ENCODE peak calls at places on chromosomes 2 and 18, in five cellular contexts. One of them, this sample, is unnamed.

GRCh38 chr2:131418625-131419024 is 54.7 kb upstream of the RAB6D start:
- DNase-seq in psoas muscle: no peak
- DNase-seq in nephron progenitor cell: no peak
- DNase-seq in choroid plexus epithelial cell: no peak
- DNase-seq in right atrium auricular region: no peak
- DNase-seq in this sample: no peak

GRCh38 chr2:162092656-162093556 is 18.9 kb upstream of the DPP4 start:
- DNase-seq in psoas muscle: peak; percentile 76
- DNase-seq in nephron progenitor cell: no peak
- DNase-seq in choroid plexus epithelial cell: peak; percentile 96
- DNase-seq in right atrium auricular region: peak; percentile 75
- DNase-seq in this sample: no peak

GRCh38 chr2:45681675-45682074 is 30.2 kb downstream of the PRKCE start:
- DNase-seq in psoas muscle: peak; percentile 48
- DNase-seq in nephron progenitor cell: no peak
- DNase-seq in choroid plexus epithelial cell: peak; percentile 80
- DNase-seq in right atrium auricular region: no peak
- DNase-seq in this sample: no peak

GRCh38 chr2:146496248-146496647 is 1348.6 kb upstream of the ACVR2A start:
- DNase-seq in psoas muscle: no peak
- DNase-seq in nephron progenitor cell: no peak
- DNase-seq in choroid plexus epithelial cell: no peak
- DNase-seq in right atrium auricular region: no peak
- DNase-seq in this sample: no peak

GRCh38 chr2:205369813-205370212 is 312.5 kb upstream of the NRP2 start:
- DNase-seq in psoas muscle: no peak
- DNase-seq in nephron progenitor cell: no peak
- DNase-seq in choroid plexus epithelial cell: no peak
- DNase-seq in right atrium auricular region: no peak
- DNase-seq in this sample: no peak

GRCh38 chr2:40479995-40480525 is 28.2 kb upstream of the SLC8A1 start:
- DNase-seq in psoas muscle: no peak
- DNase-seq in nephron progenitor cell: no peak
- DNase-seq in choroid plexus epithelial cell: no peak
- DNase-seq in right atrium auricular region: no peak
- DNase-seq in this sample: no peak

GRCh38 chr2:160484859-160485520 is 8.6 kb downstream of the RBMS1 start:
- DNase-seq in psoas muscle: no peak
- DNase-seq in nephron progenitor cell: no peak
- DNase-seq in choroid plexus epithelial cell: no peak
- DNase-seq in right atrium auricular region: no peak
- DNase-seq in this sample: no peak

GRCh38 chr2:108305901-108306300 is 17.2 kb downstream of the SULT1C2 start:
- DNase-seq in psoas muscle: no peak
- DNase-seq in nephron progenitor cell: no peak
- DNase-seq in choroid plexus epithelial cell: peak; percentile 32
- DNase-seq in right atrium auricular region: no peak
- DNase-seq in this sample: no peak

GRCh38 chr18:46253498-46253897 is 149.3 kb downstream of the HAUS1 start:
- DNase-seq in psoas muscle: peak; percentile 25
- DNase-seq in nephron progenitor cell: no peak
- DNase-seq in choroid plexus epithelial cell: peak; percentile 62
- DNase-seq in right atrium auricular region: no peak
- DNase-seq in this sample: no peak

GRCh38 chr2:135984199-135985017 is 1.0 kb downstream of the DARS1 start:
- DNase-seq in psoas muscle: no peak
- DNase-seq in nephron progenitor cell: no peak
- DNase-seq in choroid plexus epithelial cell: no peak
- DNase-seq in right atrium auricular region: no peak
- DNase-seq in this sample: no peak

GRCh38 chr18:45967007-45967706 is at the start of gene EPG5:
- DNase-seq in psoas muscle: peak; percentile 95
- DNase-seq in nephron progenitor cell: peak; percentile 94
- DNase-seq in choroid plexus epithelial cell: peak; percentile 97
- DNase-seq in right atrium auricular region: peak; percentile 97
- DNase-seq in this sample: peak; percentile 63

GRCh38 chr2:46252891-46253659 is 44.1 kb upstream of the EPAS1 start:
- DNase-seq in psoas muscle: no peak
- DNase-seq in nephron progenitor cell: no peak
- DNase-seq in choroid plexus epithelial cell: no peak
- DNase-seq in right atrium auricular region: no peak
- DNase-seq in this sample: no peak

GRCh38 chr2:15825276-15826060 is 114.9 kb upstream of the MYCN start:
- DNase-seq in psoas muscle: no peak
- DNase-seq in nephron progenitor cell: no peak
- DNase-seq in choroid plexus epithelial cell: no peak
- DNase-seq in right atrium auricular region: no peak
- DNase-seq in this sample: no peak

GRCh38 chr2:214934006-214934405 is 124.5 kb upstream of the BARD1 start:
- DNase-seq in psoas muscle: no peak
- DNase-seq in nephron progenitor cell: no peak
- DNase-seq in choroid plexus epithelial cell: peak; percentile 79
- DNase-seq in right atrium auricular region: no peak
- DNase-seq in this sample: no peak

GRCh38 chr2:71919701-71920100 is 228.0 kb downstream of the CYP26B1 start:
- DNase-seq in psoas muscle: no peak
- DNase-seq in nephron progenitor cell: no peak
- DNase-seq in choroid plexus epithelial cell: no peak
- DNase-seq in right atrium auricular region: no peak
- DNase-seq in this sample: no peak

GRCh38 chr2:230779141-230779523 is 66.5 kb downstream of the CAB39 start:
- DNase-seq in psoas muscle: no peak
- DNase-seq in nephron progenitor cell: no peak
- DNase-seq in choroid plexus epithelial cell: no peak
- DNase-seq in right atrium auricular region: no peak
- DNase-seq in this sample: no peak

GRCh38 chr2:187842978-187843847 is 289.0 kb upstream of the TFPI start:
- DNase-seq in psoas muscle: no peak
- DNase-seq in nephron progenitor cell: peak; percentile 36
- DNase-seq in choroid plexus epithelial cell: peak; percentile 92
- DNase-seq in right atrium auricular region: no peak
- DNase-seq in this sample: no peak

GRCh38 chr2:105042189-105042588 is 4.3 kb downstream of the MRPS9 start:
- DNase-seq in psoas muscle: no peak
- DNase-seq in nephron progenitor cell: no peak
- DNase-seq in choroid plexus epithelial cell: peak; percentile 2
- DNase-seq in right atrium auricular region: no peak
- DNase-seq in this sample: no peak

GRCh38 chr2:97742381-97742847 is 29.0 kb downstream of the ZAP70 start:
- DNase-seq in psoas muscle: no peak
- DNase-seq in nephron progenitor cell: no peak
- DNase-seq in choroid plexus epithelial cell: peak; percentile 27
- DNase-seq in right atrium auricular region: no peak
- DNase-seq in this sample: no peak

GRCh38 chr18:10732990-10733389 is 207.2 kb downstream of the NAPG start:
- DNase-seq in psoas muscle: no peak
- DNase-seq in nephron progenitor cell: no peak
- DNase-seq in choroid plexus epithelial cell: no peak
- DNase-seq in right atrium auricular region: no peak
- DNase-seq in this sample: no peak

GRCh38 chr2:239685965-239686364 is 285.1 kb upstream of the HDAC4 start:
- DNase-seq in psoas muscle: no peak
- DNase-seq in nephron progenitor cell: no peak
- DNase-seq in choroid plexus epithelial cell: no peak
- DNase-seq in right atrium auricular region: no peak
- DNase-seq in this sample: no peak

GRCh38 chr18:68693091-68693815 is 21.7 kb downstream of the TMX3 start:
- DNase-seq in psoas muscle: no peak
- DNase-seq in nephron progenitor cell: no peak
- DNase-seq in choroid plexus epithelial cell: no peak
- DNase-seq in right atrium auricular region: no peak
- DNase-seq in this sample: no peak

GRCh38 chr2:233456934-233457333 is 102.6 kb downstream of the DGKD start:
- DNase-seq in psoas muscle: no peak
- DNase-seq in nephron progenitor cell: no peak
- DNase-seq in choroid plexus epithelial cell: no peak
- DNase-seq in right atrium auricular region: no peak
- DNase-seq in this sample: no peak

GRCh38 chr2:1664076-1664605 is 80.2 kb downstream of the PXDN start:
- DNase-seq in psoas muscle: no peak
- DNase-seq in nephron progenitor cell: no peak
- DNase-seq in choroid plexus epithelial cell: no peak
- DNase-seq in right atrium auricular region: peak; percentile 47
- DNase-seq in this sample: no peak

GRCh38 chr2:69491864-69492263 is 54.6 kb upstream of the NFU1 start:
- DNase-seq in psoas muscle: no peak
- DNase-seq in nephron progenitor cell: no peak
- DNase-seq in choroid plexus epithelial cell: no peak
- DNase-seq in right atrium auricular region: no peak
- DNase-seq in this sample: no peak

GRCh38 chr18:23503038-23503966 is at the start of gene RMC1:
- DNase-seq in psoas muscle: peak; percentile 98
- DNase-seq in nephron progenitor cell: peak; percentile 99
- DNase-seq in choroid plexus epithelial cell: peak; percentile 94
- DNase-seq in right atrium auricular region: peak; percentile 95
- DNase-seq in this sample: peak; percentile 85

GRCh38 chr2:181411105-181411849 is 45.9 kb upstream of the ITGA4 start:
- DNase-seq in psoas muscle: no peak
- DNase-seq in nephron progenitor cell: peak; percentile 45
- DNase-seq in choroid plexus epithelial cell: peak; percentile 63
- DNase-seq in right atrium auricular region: no peak
- DNase-seq in this sample: peak; percentile 17

GRCh38 chr18:3547891-3548615 is 98.1 kb downstream of the TGIF1 start:
- DNase-seq in psoas muscle: no peak
- DNase-seq in nephron progenitor cell: no peak
- DNase-seq in choroid plexus epithelial cell: no peak
- DNase-seq in right atrium auricular region: no peak
- DNase-seq in this sample: no peak

GRCh38 chr18:3540805-3541548 is 91.0 kb downstream of the TGIF1 start:
- DNase-seq in psoas muscle: no peak
- DNase-seq in nephron progenitor cell: no peak
- DNase-seq in choroid plexus epithelial cell: no peak
- DNase-seq in right atrium auricular region: no peak
- DNase-seq in this sample: no peak

GRCh38 chr18:3544537-3544936 is 94.6 kb downstream of the TGIF1 start:
- DNase-seq in psoas muscle: no peak
- DNase-seq in nephron progenitor cell: no peak
- DNase-seq in choroid plexus epithelial cell: no peak
- DNase-seq in right atrium auricular region: no peak
- DNase-seq in this sample: no peak

GRCh38 chr18:3541549-3542386 is 91.8 kb downstream of the TGIF1 start:
- DNase-seq in psoas muscle: no peak
- DNase-seq in nephron progenitor cell: no peak
- DNase-seq in choroid plexus epithelial cell: no peak
- DNase-seq in right atrium auricular region: no peak
- DNase-seq in this sample: no peak

DNA sequence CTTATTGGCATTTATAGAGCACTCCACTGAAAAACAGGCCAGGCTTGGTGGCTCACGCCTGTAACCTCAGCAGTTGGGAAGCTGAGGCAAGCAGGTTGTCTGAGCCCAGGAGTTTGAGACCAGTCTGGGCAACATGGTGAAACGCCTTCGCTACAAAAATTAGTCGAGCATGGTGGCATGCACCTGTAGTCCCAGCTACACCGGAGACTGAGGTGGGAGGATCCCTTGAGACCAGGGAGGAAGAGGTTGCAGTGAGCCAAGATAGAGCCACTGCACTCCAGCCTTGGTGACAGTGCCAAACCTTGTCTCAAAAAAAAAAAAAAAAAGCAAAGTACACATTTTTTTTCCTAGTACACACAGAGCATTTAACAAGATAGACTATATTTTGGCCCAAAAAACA is 96.1 kb downstream of the TGIF1 start:
- DNase-seq in psoas muscle: no peak
- DNase-seq in nephron progenitor cell: no peak
- DNase-seq in choroid plexus epithelial cell: no peak
- DNase-seq in right atrium auricular region: no peak
- DNase-seq in this sample: no peak
- TF ChIP-seq CTCF in psoas muscle: no peak
- TF ChIP-seq CTCF in nephron progenitor cell: no peak
- TF ChIP-seq CTCF in choroid plexus epithelial cell: no peak
- TF ChIP-seq CTCF in right atrium auricular region: no peak
- TF ChIP-seq CTCF in this sample: no peak

GRCh38 chr2:179354739-179355537 is 90.3 kb upstream of the SESTD1 start:
- DNase-seq in psoas muscle: no peak
- DNase-seq in nephron progenitor cell: no peak
- DNase-seq in choroid plexus epithelial cell: peak; percentile 55
- DNase-seq in right atrium auricular region: no peak
- DNase-seq in this sample: no peak
- TF ChIP-seq CTCF in psoas muscle: peak; percentile 9
- TF ChIP-seq CTCF in nephron progenitor cell: peak; percentile 13
- TF ChIP-seq CTCF in choroid plexus epithelial cell: peak; percentile 57
- TF ChIP-seq CTCF in right atrium auricular region: peak; percentile 33
- TF ChIP-seq CTCF in this sample: no peak

DNA sequence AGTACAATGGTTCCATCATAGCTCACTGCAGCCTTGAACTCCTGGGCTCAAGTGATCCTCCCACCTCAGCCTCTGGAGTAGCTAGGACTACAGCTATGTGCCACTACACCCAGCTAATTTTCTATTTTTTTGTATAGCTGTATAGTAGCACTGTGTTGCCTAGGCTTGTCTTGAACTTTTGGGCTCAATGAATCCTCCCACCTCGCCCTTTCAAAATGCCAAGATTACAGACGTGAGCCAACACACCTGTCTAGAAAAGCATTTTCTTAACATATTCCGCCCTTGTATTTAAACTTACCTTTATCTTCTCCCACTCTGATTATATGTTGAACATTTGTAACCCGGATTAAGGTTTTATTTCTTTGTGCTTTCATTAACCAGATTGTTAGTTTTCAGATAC is 750.7 kb upstream of the GCFC2 start:
- DNase-seq in psoas muscle: no peak
- DNase-seq in nephron progenitor cell: no peak
- DNase-seq in choroid plexus epithelial cell: no peak
- DNase-seq in right atrium auricular region: no peak
- DNase-seq in this sample: no peak
- TF ChIP-seq CTCF in psoas muscle: no peak
- TF ChIP-seq CTCF in nephron progenitor cell: no peak
- TF ChIP-seq CTCF in choroid plexus epithelial cell: no peak
- TF ChIP-seq CTCF in right atrium auricular region: no peak
- TF ChIP-seq CTCF in this sample: no peak

DNA sequence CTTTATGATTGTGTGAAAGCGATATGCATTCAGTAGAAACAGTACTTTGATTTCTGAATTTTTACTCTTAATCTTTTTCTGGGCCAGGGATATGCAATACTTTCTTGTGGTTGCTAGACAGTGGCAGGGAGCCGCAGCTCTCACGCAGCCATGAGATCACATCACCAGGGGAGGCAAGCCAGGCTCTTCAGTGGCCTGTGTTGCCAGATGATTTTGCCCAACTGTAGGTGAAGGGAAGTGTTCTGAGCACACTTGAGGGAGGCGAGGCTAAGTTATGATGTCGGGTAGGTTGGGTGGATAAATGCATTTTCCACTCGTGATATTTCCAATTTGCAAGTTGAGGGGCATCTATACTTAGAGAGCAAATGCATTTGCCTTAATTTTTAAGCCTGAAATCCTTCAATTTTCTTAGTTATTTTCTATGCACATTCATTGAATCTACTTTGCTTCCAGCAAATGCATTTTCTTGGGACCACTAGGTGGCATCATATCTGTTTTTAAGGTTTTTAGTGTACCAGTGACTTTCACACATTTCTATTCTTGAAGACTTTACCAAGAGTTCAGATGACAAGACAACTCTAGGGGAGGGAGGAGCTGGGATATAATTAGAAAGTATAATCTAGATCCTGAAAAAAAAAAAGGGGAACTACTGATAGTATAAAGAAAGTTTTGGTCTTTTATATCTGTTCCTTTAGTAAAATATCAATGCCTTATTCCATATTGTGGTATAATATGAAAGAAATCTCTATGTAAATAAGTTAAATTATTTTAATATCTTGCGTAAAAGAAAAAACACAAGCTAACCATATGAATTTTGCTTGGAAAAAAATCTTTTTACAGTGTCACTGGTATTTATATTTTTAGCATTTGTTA is 643.3 kb downstream of the SOCS6 start:
- DNase-seq in psoas muscle: no peak
- DNase-seq in nephron progenitor cell: no peak
- DNase-seq in choroid plexus epithelial cell: peak; percentile 73
- DNase-seq in right atrium auricular region: no peak
- DNase-seq in this sample: no peak
- TF ChIP-seq CTCF in psoas muscle: no peak
- TF ChIP-seq CTCF in nephron progenitor cell: peak; percentile 57
- TF ChIP-seq CTCF in choroid plexus epithelial cell: no peak
- TF ChIP-seq CTCF in right atrium auricular region: peak; percentile 72
- TF ChIP-seq CTCF in this sample: no peak

This sample was measured in esophagus squamous epithelium.